ENCODE peak calls at places on chromosomes 7 and 10, in nine cellular contexts. One of them, this sample, is unnamed.

GRCh38 chr7:44305564-44306507 is 19.6 kb downstream of the CAMK2B start:
- DNase-seq in prostate gland: no peak
- DNase-seq in T1000: no peak
- DNase-seq in NCI-H2081: no peak
- DNase-seq in memory B cell: no peak
- DNase-seq in hippocampal formation: no peak
- DNase-seq in non-pigmented ciliary epithelial cell: no peak
- DNase-seq in Caco-2: no peak
- DNase-seq in WERI-Rb-1: no peak
- DNase-seq in this sample: no peak

GRCh38 chr7:121302214-121302745 is 26.5 kb upstream of the WNT16 start:
- DNase-seq in prostate gland: no peak
- DNase-seq in T1000: peak
- DNase-seq in NCI-H2081: no peak
- DNase-seq in memory B cell: peak
- DNase-seq in hippocampal formation: no peak
- DNase-seq in non-pigmented ciliary epithelial cell: no peak
- DNase-seq in Caco-2: no peak
- DNase-seq in WERI-Rb-1: no peak
- DNase-seq in this sample: no peak

GRCh38 chr10:91813251-91813650 is 15.0 kb downstream of the TNKS2 start:
- DNase-seq in prostate gland: no peak
- DNase-seq in T1000: no peak
- DNase-seq in NCI-H2081: no peak
- DNase-seq in memory B cell: no peak
- DNase-seq in hippocampal formation: no peak
- DNase-seq in non-pigmented ciliary epithelial cell: no peak
- DNase-seq in Caco-2: no peak
- DNase-seq in WERI-Rb-1: no peak
- DNase-seq in this sample: no peak

GRCh38 chr7:99094369-99094768 is 49.5 kb downstream of the SMURF1 start:
- DNase-seq in prostate gland: no peak
- DNase-seq in T1000: no peak
- DNase-seq in NCI-H2081: no peak
- DNase-seq in memory B cell: no peak
- DNase-seq in hippocampal formation: no peak
- DNase-seq in non-pigmented ciliary epithelial cell: no peak
- DNase-seq in Caco-2: no peak
- DNase-seq in WERI-Rb-1: no peak
- DNase-seq in this sample: no peak

GRCh38 chr7:157612664-157613561 is 276.1 kb downstream of the DNAJB6 start:
- DNase-seq in prostate gland: no peak
- DNase-seq in T1000: no peak
- DNase-seq in NCI-H2081: no peak
- DNase-seq in memory B cell: peak
- DNase-seq in hippocampal formation: no peak
- DNase-seq in non-pigmented ciliary epithelial cell: no peak
- DNase-seq in Caco-2: peak
- DNase-seq in WERI-Rb-1: no peak
- DNase-seq in this sample: no peak

GRCh38 chr10:84946984-84947383 is 618.6 kb downstream of the CCSER2 start:
- DNase-seq in prostate gland: no peak
- DNase-seq in T1000: no peak
- DNase-seq in NCI-H2081: peak
- DNase-seq in memory B cell: no peak
- DNase-seq in hippocampal formation: no peak
- DNase-seq in non-pigmented ciliary epithelial cell: no peak
- DNase-seq in Caco-2: no peak
- DNase-seq in WERI-Rb-1: no peak
- DNase-seq in this sample: no peak

GRCh38 chr7:104552102-104552501 is 223.7 kb downstream of the LHFPL3 start:
- DNase-seq in prostate gland: peak
- DNase-seq in T1000: peak
- DNase-seq in NCI-H2081: no peak
- DNase-seq in memory B cell: no peak
- DNase-seq in hippocampal formation: no peak
- DNase-seq in non-pigmented ciliary epithelial cell: no peak
- DNase-seq in Caco-2: peak
- DNase-seq in WERI-Rb-1: no peak
- DNase-seq in this sample: no peak

GRCh38 chr7:2403718-2404648 is 572 bp downstream of the CHST12 start:
- DNase-seq in prostate gland: no peak
- DNase-seq in T1000: no peak
- DNase-seq in NCI-H2081: no peak
- DNase-seq in memory B cell: peak
- DNase-seq in hippocampal formation: no peak
- DNase-seq in non-pigmented ciliary epithelial cell: no peak
- DNase-seq in Caco-2: peak
- DNase-seq in WERI-Rb-1: no peak
- DNase-seq in this sample: no peak

GRCh38 chr7:16991551-16991950 is 109.8 kb upstream of the AGR3 start:
- DNase-seq in prostate gland: no peak
- DNase-seq in T1000: no peak
- DNase-seq in NCI-H2081: no peak
- DNase-seq in memory B cell: no peak
- DNase-seq in hippocampal formation: no peak
- DNase-seq in non-pigmented ciliary epithelial cell: no peak
- DNase-seq in Caco-2: no peak
- DNase-seq in WERI-Rb-1: no peak
- DNase-seq in this sample: no peak

GRCh38 chr7:50632561-50633413 is 67.6 kb upstream of the DDC start:
- DNase-seq in prostate gland: no peak
- DNase-seq in T1000: no peak
- DNase-seq in NCI-H2081: peak
- DNase-seq in memory B cell: peak
- DNase-seq in hippocampal formation: no peak
- DNase-seq in non-pigmented ciliary epithelial cell: no peak
- DNase-seq in Caco-2: peak
- DNase-seq in WERI-Rb-1: peak
- DNase-seq in this sample: no peak

GRCh38 chr10:1591742-1592141 is 145.6 kb downstream of the ADARB2 start:
- DNase-seq in prostate gland: no peak
- DNase-seq in T1000: no peak
- DNase-seq in NCI-H2081: no peak
- DNase-seq in memory B cell: no peak
- DNase-seq in hippocampal formation: no peak
- DNase-seq in non-pigmented ciliary epithelial cell: no peak
- DNase-seq in Caco-2: no peak
- DNase-seq in WERI-Rb-1: no peak
- DNase-seq in this sample: no peak

GRCh38 chr7:135801877-135802276 is 53.3 kb upstream of the FAM180A start:
- DNase-seq in prostate gland: no peak
- DNase-seq in T1000: no peak
- DNase-seq in NCI-H2081: peak
- DNase-seq in memory B cell: no peak
- DNase-seq in hippocampal formation: no peak
- DNase-seq in non-pigmented ciliary epithelial cell: no peak
- DNase-seq in Caco-2: no peak
- DNase-seq in WERI-Rb-1: no peak
- DNase-seq in this sample: no peak

GRCh38 chr7:4667776-4668509 is 14.2 kb upstream of the FOXK1 start:
- DNase-seq in prostate gland: no peak
- DNase-seq in T1000: peak
- DNase-seq in NCI-H2081: no peak
- DNase-seq in memory B cell: no peak
- DNase-seq in hippocampal formation: no peak
- DNase-seq in non-pigmented ciliary epithelial cell: peak
- DNase-seq in Caco-2: no peak
- DNase-seq in WERI-Rb-1: no peak
- DNase-seq in this sample: no peak

GRCh38 chr7:133763241-133763640 is 363.9 kb upstream of the LRGUK start:
- DNase-seq in prostate gland: no peak
- DNase-seq in T1000: no peak
- DNase-seq in NCI-H2081: no peak
- DNase-seq in memory B cell: no peak
- DNase-seq in hippocampal formation: no peak
- DNase-seq in non-pigmented ciliary epithelial cell: no peak
- DNase-seq in Caco-2: no peak
- DNase-seq in WERI-Rb-1: no peak
- DNase-seq in this sample: peak

GRCh38 chr7:4882169-4882741 is 1.3 kb downstream of the RADIL start:
- DNase-seq in prostate gland: peak
- DNase-seq in T1000: peak
- DNase-seq in NCI-H2081: no peak
- DNase-seq in memory B cell: no peak
- DNase-seq in hippocampal formation: peak
- DNase-seq in non-pigmented ciliary epithelial cell: peak
- DNase-seq in Caco-2: no peak
- DNase-seq in WERI-Rb-1: no peak
- DNase-seq in this sample: peak

GRCh38 chr10:17737021-17737965 is 14.7 kb upstream of the TMEM236 start:
- DNase-seq in prostate gland: no peak
- DNase-seq in T1000: no peak
- DNase-seq in NCI-H2081: no peak
- DNase-seq in memory B cell: peak
- DNase-seq in hippocampal formation: peak
- DNase-seq in non-pigmented ciliary epithelial cell: no peak
- DNase-seq in Caco-2: no peak
- DNase-seq in WERI-Rb-1: no peak
- DNase-seq in this sample: no peak

GRCh38 chr7:98240961-98241673 is 10.9 kb downstream of the TECPR1 start:
- DNase-seq in prostate gland: peak
- DNase-seq in T1000: no peak
- DNase-seq in NCI-H2081: peak
- DNase-seq in memory B cell: peak
- DNase-seq in hippocampal formation: no peak
- DNase-seq in non-pigmented ciliary epithelial cell: no peak
- DNase-seq in Caco-2: no peak
- DNase-seq in WERI-Rb-1: peak
- DNase-seq in this sample: no peak

GRCh38 chr10:132707121-132707775 is 78.7 kb downstream of the NKX6-2 start:
- DNase-seq in prostate gland: no peak
- DNase-seq in T1000: no peak
- DNase-seq in NCI-H2081: no peak
- DNase-seq in memory B cell: no peak
- DNase-seq in hippocampal formation: no peak
- DNase-seq in non-pigmented ciliary epithelial cell: no peak
- DNase-seq in Caco-2: peak
- DNase-seq in WERI-Rb-1: no peak
- DNase-seq in this sample: no peak

GRCh38 chr10:126133082-126133620 is 236.8 kb downstream of the FANK1 start:
- DNase-seq in prostate gland: no peak
- DNase-seq in T1000: no peak
- DNase-seq in NCI-H2081: no peak
- DNase-seq in memory B cell: no peak
- DNase-seq in hippocampal formation: no peak
- DNase-seq in non-pigmented ciliary epithelial cell: no peak
- DNase-seq in Caco-2: no peak
- DNase-seq in WERI-Rb-1: no peak
- DNase-seq in this sample: no peak

GRCh38 chr7:156773966-156774365 is 119.0 kb downstream of the LMBR1 start:
- DNase-seq in prostate gland: no peak
- DNase-seq in T1000: no peak
- DNase-seq in NCI-H2081: no peak
- DNase-seq in memory B cell: no peak
- DNase-seq in hippocampal formation: no peak
- DNase-seq in non-pigmented ciliary epithelial cell: no peak
- DNase-seq in Caco-2: no peak
- DNase-seq in WERI-Rb-1: no peak
- DNase-seq in this sample: no peak

GRCh38 chr7:125032943-125033342 is 103.3 kb upstream of the POT1 start:
- DNase-seq in prostate gland: no peak
- DNase-seq in T1000: no peak
- DNase-seq in NCI-H2081: peak
- DNase-seq in memory B cell: no peak
- DNase-seq in hippocampal formation: no peak
- DNase-seq in non-pigmented ciliary epithelial cell: no peak
- DNase-seq in Caco-2: no peak
- DNase-seq in WERI-Rb-1: no peak
- DNase-seq in this sample: no peak

GRCh38 chr10:122554576-122554975 is 6.0 kb upstream of the DMBT1 start:
- DNase-seq in prostate gland: no peak
- DNase-seq in T1000: no peak
- DNase-seq in NCI-H2081: no peak
- DNase-seq in memory B cell: no peak
- DNase-seq in hippocampal formation: no peak
- DNase-seq in non-pigmented ciliary epithelial cell: no peak
- DNase-seq in Caco-2: no peak
- DNase-seq in WERI-Rb-1: no peak
- DNase-seq in this sample: no peak

GRCh38 chr7:41779918-41780317 is 77.0 kb upstream of the INHBA start:
- DNase-seq in prostate gland: no peak
- DNase-seq in T1000: no peak
- DNase-seq in NCI-H2081: no peak
- DNase-seq in memory B cell: no peak
- DNase-seq in hippocampal formation: peak
- DNase-seq in non-pigmented ciliary epithelial cell: no peak
- DNase-seq in Caco-2: no peak
- DNase-seq in WERI-Rb-1: no peak
- DNase-seq in this sample: no peak